ENCODE peak calls at places on chromosomes 2 and 18, in six cellular contexts. One of them, this sample, is unnamed.

GRCh38 chr2:45220227-45220626 is 211.0 kb upstream of the SIX2 start:
- DNase-seq in lung: no peak
- DNase-seq in AG04449: no peak
- DNase-seq in BJ: no peak
- DNase-seq in GM20000: no peak
- DNase-seq in LNCaP clone FGC: no peak
- DNase-seq in this sample: no peak

GRCh38 chr2:203535078-203535783 is at the start of gene RAPH1:
- DNase-seq in lung: peak; percentile 86
- DNase-seq in GM20000: peak; percentile 89
- DNase-seq in AG04449: no peak
- DNase-seq in LNCaP clone FGC: peak; percentile 33
- DNase-seq in BJ: peak; percentile 35
- DNase-seq in this sample: peak; percentile 81

GRCh38 chr18:46174317-46175039 is 70.3 kb downstream of the HAUS1 start:
- DNase-seq in GM20000: peak; percentile 68
- DNase-seq in lung: no peak
- DNase-seq in AG04449: no peak
- DNase-seq in LNCaP clone FGC: no peak
- DNase-seq in BJ: no peak
- DNase-seq in this sample: peak; percentile 71

GRCh38 chr2:103264058-103264457 is 502.2 kb downstream of the TMEM182 start:
- DNase-seq in GM20000: no peak
- DNase-seq in LNCaP clone FGC: no peak
- DNase-seq in lung: no peak
- DNase-seq in BJ: no peak
- DNase-seq in AG04449: no peak
- DNase-seq in this sample: no peak

GRCh38 chr18:49944681-49945080 is 131.3 kb upstream of the ACAA2 start:
- DNase-seq in lung: no peak
- DNase-seq in GM20000: no peak
- DNase-seq in LNCaP clone FGC: no peak
- DNase-seq in BJ: no peak
- DNase-seq in AG04449: no peak
- DNase-seq in this sample: no peak

GRCh38 chr2:30454571-30454970 is 7.5 kb downstream of the LCLAT1 start:
- DNase-seq in BJ: no peak
- DNase-seq in AG04449: no peak
- DNase-seq in lung: no peak
- DNase-seq in LNCaP clone FGC: no peak
- DNase-seq in GM20000: no peak
- DNase-seq in this sample: no peak

GRCh38 chr2:195413422-195413821 is 243.6 kb upstream of the SLC39A10 start:
- DNase-seq in lung: no peak
- DNase-seq in BJ: no peak
- DNase-seq in LNCaP clone FGC: no peak
- DNase-seq in AG04449: no peak
- DNase-seq in GM20000: no peak
- DNase-seq in this sample: no peak

GRCh38 chr2:195572894-195573293 is 84.1 kb upstream of the SLC39A10 start:
- DNase-seq in lung: no peak
- DNase-seq in LNCaP clone FGC: no peak
- DNase-seq in GM20000: no peak
- DNase-seq in AG04449: no peak
- DNase-seq in BJ: no peak
- DNase-seq in this sample: no peak

GRCh38 chr18:45828917-45829811 is 3.7 kb downstream of the SIGLEC15 start:
- DNase-seq in lung: peak; percentile 66
- DNase-seq in AG04449: no peak
- DNase-seq in GM20000: no peak
- DNase-seq in BJ: no peak
- DNase-seq in LNCaP clone FGC: no peak
- DNase-seq in this sample: no peak

GRCh38 chr2:230798769-230799399 is 65.9 kb upstream of the ITM2C start:
- DNase-seq in LNCaP clone FGC: peak; percentile 22
- DNase-seq in GM20000: peak; percentile 45
- DNase-seq in AG04449: no peak
- DNase-seq in lung: peak; percentile 36
- DNase-seq in BJ: no peak
- DNase-seq in this sample: no peak

GRCh38 chr2:20796374-20796791 is 26.5 kb downstream of the LDAH start:
- DNase-seq in GM20000: no peak
- DNase-seq in lung: peak; percentile 32
- DNase-seq in LNCaP clone FGC: no peak
- DNase-seq in BJ: no peak
- DNase-seq in AG04449: peak; percentile 29
- DNase-seq in this sample: no peak

GRCh38 chr18:63320690-63321265 is 1.2 kb upstream of the BCL2 start:
- DNase-seq in lung: peak; percentile 35
- DNase-seq in AG04449: no peak
- DNase-seq in GM20000: peak; percentile 64
- DNase-seq in LNCaP clone FGC: peak; percentile 38
- DNase-seq in BJ: no peak
- DNase-seq in this sample: peak; percentile 63

GRCh38 chr18:38244360-38244940 is 678.9 kb upstream of the CELF4 start:
- DNase-seq in lung: no peak
- DNase-seq in LNCaP clone FGC: no peak
- DNase-seq in GM20000: no peak
- DNase-seq in AG04449: no peak
- DNase-seq in BJ: no peak
- DNase-seq in this sample: no peak

GRCh38 chr2:25821225-25822056 is 56.8 kb downstream of the ASXL2 start:
- DNase-seq in AG04449: no peak
- DNase-seq in GM20000: no peak
- DNase-seq in LNCaP clone FGC: peak; percentile 93
- DNase-seq in lung: no peak
- DNase-seq in BJ: no peak
- DNase-seq in this sample: no peak

GRCh38 chr2:238821391-238821790 is 26.5 kb upstream of the TWIST2 start:
- DNase-seq in GM20000: no peak
- DNase-seq in lung: no peak
- DNase-seq in AG04449: peak; percentile 46
- DNase-seq in LNCaP clone FGC: no peak
- DNase-seq in BJ: no peak
- DNase-seq in this sample: no peak

GRCh38 chr2:174184915-174185314 is 63.4 kb downstream of the OLA1 start:
- DNase-seq in lung: no peak
- DNase-seq in GM20000: no peak
- DNase-seq in AG04449: no peak
- DNase-seq in LNCaP clone FGC: no peak
- DNase-seq in BJ: no peak
- DNase-seq in this sample: no peak

GRCh38 chr18:41703744-41704530 is 251.1 kb upstream of the PIK3C3 start:
- DNase-seq in BJ: no peak
- DNase-seq in LNCaP clone FGC: no peak
- DNase-seq in GM20000: no peak
- DNase-seq in AG04449: no peak
- DNase-seq in lung: no peak
- DNase-seq in this sample: no peak

GRCh38 chr2:67295851-67296250 is 101.3 kb upstream of the ETAA1 start:
- DNase-seq in lung: no peak
- DNase-seq in BJ: no peak
- DNase-seq in GM20000: no peak
- DNase-seq in AG04449: no peak
- DNase-seq in LNCaP clone FGC: no peak
- DNase-seq in this sample: no peak

GRCh38 chr2:224122542-224122941 is 83.5 kb upstream of the SERPINE2 start:
- DNase-seq in AG04449: no peak
- DNase-seq in lung: no peak
- DNase-seq in BJ: no peak
- DNase-seq in GM20000: no peak
- DNase-seq in LNCaP clone FGC: no peak
- DNase-seq in this sample: no peak

GRCh38 chr2:201777869-201778268 is 2.9 kb downstream of the ALS2 start:
- DNase-seq in BJ: no peak
- DNase-seq in lung: no peak
- DNase-seq in GM20000: no peak
- DNase-seq in AG04449: no peak
- DNase-seq in LNCaP clone FGC: no peak
- DNase-seq in this sample: no peak

GRCh38 chr2:201777043-201777442 is 3.7 kb downstream of the ALS2 start:
- DNase-seq in BJ: no peak
- DNase-seq in lung: no peak
- DNase-seq in AG04449: no peak
- DNase-seq in LNCaP clone FGC: no peak
- DNase-seq in GM20000: no peak
- DNase-seq in this sample: no peak

GRCh38 chr2:201781583-201782051 is 884 bp upstream of the ALS2 start:
- DNase-seq in LNCaP clone FGC: no peak
- DNase-seq in BJ: no peak
- DNase-seq in lung: no peak
- DNase-seq in AG04449: no peak
- DNase-seq in GM20000: peak; percentile 17
- DNase-seq in this sample: peak; percentile 27

GRCh38 chr2:201780674-201781582 is at the start of gene ALS2:
- DNase-seq in AG04449: peak; percentile 96
- DNase-seq in LNCaP clone FGC: peak; percentile 95
- DNase-seq in BJ: peak; percentile 99
- DNase-seq in lung: peak; percentile 98
- DNase-seq in GM20000: peak; percentile 89
- DNase-seq in this sample: peak; percentile 93

DNA sequence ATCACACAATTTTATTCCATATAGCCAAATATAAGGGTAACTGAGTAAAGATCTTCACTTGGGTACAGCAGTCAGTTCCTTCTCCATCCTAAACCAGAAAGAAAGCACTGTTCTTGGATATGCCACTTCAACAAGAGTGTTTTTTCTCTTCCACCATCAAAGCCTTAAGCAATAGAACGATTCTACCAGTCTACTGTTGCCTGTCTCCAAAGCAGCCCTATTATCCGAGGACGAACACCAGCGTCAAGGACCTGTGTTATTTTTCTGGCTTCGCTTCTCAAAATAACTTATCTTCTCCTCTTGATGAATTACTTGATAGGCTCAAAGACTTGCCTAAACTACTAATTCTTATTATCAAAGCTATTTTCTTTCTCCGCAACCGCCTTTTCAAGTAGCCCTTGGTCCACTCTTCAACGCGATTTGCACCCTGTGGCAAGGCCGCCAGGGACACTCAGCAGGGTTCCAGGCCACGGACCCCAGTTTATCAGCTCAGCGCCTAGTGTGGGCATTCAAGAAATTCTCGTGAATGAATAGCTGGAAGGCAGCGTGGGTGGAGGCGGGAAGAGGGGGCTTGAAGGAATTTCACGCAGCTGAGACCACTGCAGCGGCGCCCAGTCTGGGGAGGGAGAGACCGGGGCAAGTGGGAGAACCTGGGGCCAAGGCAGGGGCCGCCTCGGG is 598 bp downstream of the ALS2 start:
- DNase-seq in LNCaP clone FGC: no peak
- DNase-seq in lung: peak; percentile 38
- DNase-seq in AG04449: no peak
- DNase-seq in BJ: no peak
- DNase-seq in GM20000: peak; percentile 6
- DNase-seq in this sample: peak; percentile 12
- TF ChIP-seq CTCF in LNCaP clone FGC: no peak
- TF ChIP-seq CTCF in lung: no peak
- TF ChIP-seq CTCF in AG04449: no peak
- TF ChIP-seq CTCF in BJ: no peak
- TF ChIP-seq CTCF in GM20000: no peak
- TF ChIP-seq CTCF in this sample: no peak

GRCh38 chr2:18219676-18220075 is 340.8 kb downstream of the RDH14 start:
- DNase-seq in lung: no peak
- DNase-seq in GM20000: no peak
- DNase-seq in BJ: no peak
- DNase-seq in LNCaP clone FGC: no peak
- DNase-seq in AG04449: no peak
- DNase-seq in this sample: no peak
- TF ChIP-seq CTCF in lung: no peak
- TF ChIP-seq CTCF in GM20000: no peak
- TF ChIP-seq CTCF in BJ: peak; percentile 42
- TF ChIP-seq CTCF in LNCaP clone FGC: peak; percentile 25
- TF ChIP-seq CTCF in AG04449: peak; percentile 33
- TF ChIP-seq CTCF in this sample: no peak

GRCh38 chr2:80969900-80970299 is 665.3 kb upstream of the LRRTM1 start:
- DNase-seq in lung: no peak
- DNase-seq in GM20000: no peak
- DNase-seq in LNCaP clone FGC: no peak
- DNase-seq in AG04449: no peak
- DNase-seq in BJ: no peak
- DNase-seq in this sample: no peak

DNA sequence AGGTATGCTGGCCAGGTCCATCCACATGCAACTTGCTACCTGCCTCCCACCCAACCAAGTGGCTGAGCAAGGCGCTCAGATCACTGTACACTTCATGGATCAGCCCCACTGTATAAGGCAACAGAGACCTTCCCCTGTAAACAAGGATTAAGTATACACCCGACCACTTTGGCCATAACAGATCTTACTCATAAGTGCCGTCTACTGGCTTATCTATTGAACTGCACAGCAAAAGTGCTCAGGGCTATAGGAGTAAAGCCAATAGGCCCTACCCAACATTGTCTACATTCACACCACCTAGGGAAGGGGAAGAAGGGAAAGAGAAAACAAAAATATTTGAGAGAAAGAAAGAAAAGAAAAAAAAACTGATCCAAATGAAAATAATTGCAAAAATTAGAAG is 663.9 kb upstream of the LRRTM1 start:
- DNase-seq in AG04449: no peak
- DNase-seq in lung: no peak
- DNase-seq in LNCaP clone FGC: no peak
- DNase-seq in BJ: no peak
- DNase-seq in GM20000: no peak
- DNase-seq in this sample: no peak
- TF ChIP-seq CTCF in AG04449: no peak
- TF ChIP-seq CTCF in lung: no peak
- TF ChIP-seq CTCF in LNCaP clone FGC: no peak
- TF ChIP-seq CTCF in BJ: no peak
- TF ChIP-seq CTCF in GM20000: no peak
- TF ChIP-seq CTCF in this sample: no peak

GRCh38 chr2:176502619-176503018 is 233.4 kb downstream of the MTX2 start:
- DNase-seq in AG04449: no peak
- DNase-seq in BJ: no peak
- DNase-seq in lung: no peak
- DNase-seq in LNCaP clone FGC: no peak
- DNase-seq in GM20000: no peak
- DNase-seq in this sample: no peak
- TF ChIP-seq CTCF in AG04449: no peak
- TF ChIP-seq CTCF in BJ: no peak
- TF ChIP-seq CTCF in lung: no peak
- TF ChIP-seq CTCF in LNCaP clone FGC: no peak
- TF ChIP-seq CTCF in GM20000: no peak
- TF ChIP-seq CTCF in this sample: no peak